ENCODE peak calls at places on chromosomes 13 and 19, in four cellular contexts. One of them, this sample, is unnamed.

GRCh38 chr19:55354698-55355212 is at the start of gene COX6B2:
- DNase-seq in HepG2: no peak
- DNase-seq in H1: no peak
- DNase-seq in K562: no peak
- DNase-seq in this sample: no peak

GRCh38 chr19:3335431-3336350 is 30.7 kb upstream of the NFIC start:
- DNase-seq in K562: no peak
- DNase-seq in HepG2: no peak
- DNase-seq in H1: no peak
- DNase-seq in this sample: no peak

GRCh38 chr13:21486322-21486721 is 27.2 kb upstream of the ZDHHC20 start:
- DNase-seq in H1: no peak
- DNase-seq in K562: no peak
- DNase-seq in HepG2: no peak
- DNase-seq in this sample: no peak

GRCh38 chr13:45121421-45121820 is 1.1 kb downstream of the GTF2F2 start:
- DNase-seq in K562: peak
- DNase-seq in H1: no peak
- DNase-seq in HepG2: peak
- DNase-seq in this sample: no peak

GRCh38 chr13:111511805-111512504 is 191.5 kb downstream of the TEX29 start:
- DNase-seq in HepG2: no peak
- DNase-seq in H1: no peak
- DNase-seq in K562: no peak
- DNase-seq in this sample: no peak

GRCh38 chr19:44530777-44531176 is 1.3 kb upstream of the CEACAM20 start:
- DNase-seq in K562: no peak
- DNase-seq in H1: no peak
- DNase-seq in HepG2: no peak
- DNase-seq in this sample: no peak

GRCh38 chr19:37817180-37817911 is 38.0 kb upstream of the ZNF573 start:
- DNase-seq in K562: peak
- DNase-seq in H1: peak
- DNase-seq in HepG2: no peak
- DNase-seq in this sample: no peak

GRCh38 chr19:40691421-40692211 is 1.2 kb upstream of the NUMBL start:
- DNase-seq in K562: peak
- DNase-seq in H1: no peak
- DNase-seq in HepG2: no peak
- DNase-seq in this sample: no peak

GRCh38 chr13:32903720-32904119 is 112.5 kb upstream of the KL start:
- DNase-seq in H1: no peak
- DNase-seq in HepG2: no peak
- DNase-seq in K562: no peak
- DNase-seq in this sample: no peak

GRCh38 chr13:35850569-35850968 is 280.6 kb downstream of the DCLK1 start:
- DNase-seq in H1: no peak
- DNase-seq in K562: no peak
- DNase-seq in HepG2: no peak
- DNase-seq in this sample: no peak

GRCh38 chr19:56405062-56405461 is 930 bp downstream of the ZNF583 start:
- DNase-seq in K562: no peak
- DNase-seq in HepG2: no peak
- DNase-seq in H1: no peak
- DNase-seq in this sample: no peak

GRCh38 chr19:33325920-33326319 is 23.6 kb upstream of the CEBPA start:
- DNase-seq in HepG2: no peak
- DNase-seq in K562: no peak
- DNase-seq in H1: no peak
- DNase-seq in this sample: no peak

DNA sequence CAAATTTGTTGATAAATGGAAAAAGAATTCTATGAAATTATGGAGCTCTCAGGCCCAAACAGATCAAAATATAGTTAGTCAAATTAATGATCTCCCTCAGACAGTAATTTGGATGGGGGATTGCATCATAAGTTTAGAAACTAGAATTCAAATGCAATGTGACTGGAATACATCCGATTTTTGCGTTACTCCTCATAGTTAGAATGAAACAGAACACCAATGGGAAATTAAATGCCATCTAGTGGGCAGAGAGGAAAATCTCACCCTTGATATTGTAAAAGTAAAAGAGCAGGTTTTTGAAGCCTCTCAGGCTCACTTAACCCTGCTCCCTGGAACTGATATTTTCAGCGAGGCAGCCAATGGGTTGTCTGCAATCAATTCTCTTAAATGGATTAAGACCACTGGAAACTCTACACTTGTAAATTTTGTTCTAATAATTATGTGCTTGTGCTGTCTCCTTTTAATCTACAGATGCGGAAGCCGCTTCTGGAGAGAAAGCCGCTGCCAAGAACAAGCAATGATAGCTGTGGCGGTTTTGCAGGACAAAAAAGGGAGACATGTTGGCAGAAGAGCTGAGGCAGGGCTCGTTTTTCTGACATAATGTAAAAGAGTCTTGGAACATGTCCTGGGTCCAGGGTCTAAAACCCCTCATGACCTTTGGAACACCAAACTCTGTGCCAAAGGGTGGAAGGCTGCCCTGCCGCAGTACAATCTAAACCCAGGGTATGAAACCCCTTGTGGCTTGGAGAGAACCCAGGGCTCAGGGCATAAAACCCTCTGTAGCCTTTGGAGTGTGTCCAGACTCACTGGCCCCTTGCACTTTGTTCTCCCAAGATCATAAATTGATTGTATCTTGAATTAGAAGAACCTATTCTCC is 12.9 kb downstream of the ZNF417 start:
- DNase-seq in K562: peak
- DNase-seq in HepG2: peak
- DNase-seq in H1: no peak
- DNase-seq in this sample: no peak
- TF ChIP-seq CBX5 in K562: no peak
- TF ChIP-seq CBX5 in HepG2: no peak
- TF ChIP-seq CBX5 in H1: no peak
- TF ChIP-seq CBX5 in this sample: no peak

GRCh38 chr13:72255908-72256307 is 388.9 kb upstream of the DACH1 start:
- DNase-seq in H1: peak
- DNase-seq in K562: no peak
- DNase-seq in HepG2: peak
- DNase-seq in this sample: no peak
- TF ChIP-seq CTCF in H1: peak
- TF ChIP-seq CTCF in K562: no peak
- TF ChIP-seq CTCF in HepG2: peak
- TF ChIP-seq CTCF in this sample: no peak

GRCh38 chr19:45816236-45817009 is 1.3 kb upstream of the RSPH6A start:
- DNase-seq in H1: no peak
- DNase-seq in K562: no peak
- DNase-seq in HepG2: no peak
- DNase-seq in this sample: no peak
- TF ChIP-seq CBX5 in H1: no peak
- TF ChIP-seq CBX5 in K562: no peak
- TF ChIP-seq CBX5 in HepG2: no peak
- TF ChIP-seq CBX5 in this sample: no peak

GRCh38 chr19:47273313-47274070 is 1.2 kb upstream of the INAFM1 start:
- DNase-seq in H1: peak
- DNase-seq in K562: peak
- DNase-seq in HepG2: peak
- DNase-seq in this sample: no peak
- TF ChIP-seq CTCF in H1: no peak
- TF ChIP-seq CTCF in K562: no peak
- TF ChIP-seq CTCF in HepG2: no peak
- TF ChIP-seq CTCF in this sample: no peak

GRCh38 chr13:73722120-73722519 is 412.1 kb downstream of the KLF12 start:
- DNase-seq in K562: no peak
- DNase-seq in HepG2: peak
- DNase-seq in H1: no peak
- DNase-seq in this sample: peak
- TF ChIP-seq CBX5 in K562: no peak
- TF ChIP-seq CBX5 in HepG2: no peak
- TF ChIP-seq CBX5 in H1: no peak
- TF ChIP-seq CBX5 in this sample: no peak

GRCh38 chr19:10076535-10076934 is 9.6 kb upstream of the SHFL start:
- DNase-seq in HepG2: no peak
- DNase-seq in H1: no peak
- DNase-seq in K562: no peak
- DNase-seq in this sample: no peak

GRCh38 chr19:10070730-10071446 is 15.2 kb upstream of the SHFL start:
- DNase-seq in HepG2: no peak
- DNase-seq in H1: no peak
- DNase-seq in K562: no peak
- DNase-seq in this sample: no peak

GRCh38 chr19:10078329-10078728 is 7.8 kb upstream of the SHFL start:
- DNase-seq in H1: no peak
- DNase-seq in K562: no peak
- DNase-seq in HepG2: no peak
- DNase-seq in this sample: no peak

GRCh38 chr19:10079031-10079453 is 7.1 kb upstream of the SHFL start:
- DNase-seq in HepG2: peak
- DNase-seq in K562: no peak
- DNase-seq in H1: no peak
- DNase-seq in this sample: no peak

GRCh38 chr19:10074153-10074552 is 12.0 kb upstream of the SHFL start:
- DNase-seq in HepG2: peak
- DNase-seq in K562: peak
- DNase-seq in H1: no peak
- DNase-seq in this sample: no peak
- TF ChIP-seq CTCF in HepG2: peak
- TF ChIP-seq CTCF in K562: peak
- TF ChIP-seq CTCF in H1: peak
- TF ChIP-seq CTCF in this sample: peak

This sample was measured in GM12878.